ENCODE peak calls at places on chromosome 4, in eight cellular contexts. D, J, F, Q, H, S, X and M are unnamed samples.

GRCh38 chr4:71498002-71498401 is 159.2 kb downstream of the SLC4A4 start:
- DNase-seq in F (no peak), Q (no peak), J (no peak), H (no peak), S (no peak), D (no peak), X (no peak), M (no peak)

GRCh38 chr4:80788798-80789197 is 241.7 kb upstream of the BMP3 start:
- DNase-seq in F (no peak), S (no peak), X (peak; percentile 52), D (no peak), J (no peak), H (peak; percentile 38), Q (no peak), M (no peak)

GRCh38 chr4:147768113-147768512 is 36.2 kb downstream of the ARHGAP10 start:
- DNase-seq in X (peak; percentile 94), F (no peak), Q (peak; percentile 35), D (no peak), J (peak; percentile 80), H (no peak), S (no peak), M (no peak)

GRCh38 chr4:106201373-106201772 is 114.6 kb downstream of the TBCK start:
- DNase-seq in D (no peak), S (no peak), J (no peak), F (no peak), H (peak; percentile 37), X (peak; percentile 47), Q (no peak), M (no peak)

GRCh38 chr4:41480985-41481384 is 57.0 kb upstream of the LIMCH1 start:
- DNase-seq in Q (no peak), D (no peak), H (no peak), X (no peak), J (no peak), S (no peak), F (no peak), M (no peak)

GRCh38 chr4:38055566-38055965 is 95.4 kb downstream of the PTTG2 start:
- DNase-seq in S (no peak), Q (no peak), F (no peak), D (no peak), X (no peak), H (no peak), J (no peak), M (no peak)

GRCh38 chr4:7831858-7832257 is 107.8 kb downstream of the AFAP1 start:
- DNase-seq in X (no peak), S (no peak), Q (no peak), J (no peak), H (no peak), F (no peak), D (no peak), M (no peak)

GRCh38 chr4:8912506-8912905 is 40.9 kb upstream of the HMX1 start:
- DNase-seq in F (no peak), J (no peak), Q (no peak), X (no peak), S (no peak), D (no peak), H (no peak), M (no peak)

GRCh38 chr4:140666889-140667614 is 89.1 kb downstream of the TBC1D9 start:
- DNase-seq in X (no peak), J (no peak), Q (no peak), H (no peak), D (no peak), S (no peak), F (no peak), M (peak; percentile 17)

GRCh38 chr4:29711226-29711625 is 1008.9 kb upstream of the PCDH7 start:
- DNase-seq in S (no peak), H (no peak), D (no peak), F (no peak), J (no peak), Q (no peak), X (no peak), M (no peak)

GRCh38 chr4:76187152-76187551 is 26.5 kb downstream of the SCARB2 start:
- DNase-seq in S (no peak), J (no peak), Q (no peak), X (no peak), H (no peak), D (no peak), F (no peak), M (no peak)

GRCh38 chr4:65669008-65669971 is 999 bp downstream of the EPHA5 start:
- DNase-seq in X (peak; percentile 39), S (peak; percentile 39), J (no peak), Q (no peak), D (peak; percentile 15), F (no peak), H (peak; percentile 44), M (peak; percentile 6)

GRCh38 chr4:41814565-41814964 is 66.0 kb upstream of the PHOX2B start:
- DNase-seq in F (no peak), S (no peak), H (peak; percentile 21), X (peak; percentile 34), D (no peak), J (no peak), Q (no peak), M (no peak)

GRCh38 chr4:32775049-32775448 is 2054.9 kb downstream of the PCDH7 start:
- DNase-seq in Q (no peak), F (no peak), J (no peak), S (no peak), X (peak; percentile 67), H (peak; percentile 50), D (no peak), M (no peak)

GRCh38 chr4:85862896-85863295 is 387.9 kb downstream of the ARHGAP24 start:
- DNase-seq in F (no peak), Q (no peak), H (no peak), X (no peak), J (no peak), S (no peak), D (no peak), M (no peak)

GRCh38 chr4:184593461-184593860 is 55.8 kb downstream of the CASP3 start:
- DNase-seq in S (no peak), F (no peak), D (no peak), Q (no peak), H (no peak), X (no peak), J (no peak), M (no peak)

GRCh38 chr4:161577604-161578301 is 586.0 kb downstream of the FSTL5 start:
- DNase-seq in X (peak; percentile 92), Q (no peak), J (no peak), S (no peak), D (no peak), F (no peak), H (no peak), M (no peak)

GRCh38 chr4:40357738-40358137 is 22.6 kb downstream of the CHRNA9 start:
- DNase-seq in H (no peak), F (no peak), J (no peak), Q (no peak), X (no peak), S (no peak), D (no peak), M (no peak)

GRCh38 chr4:73998040-73999011 is at the start of gene CXCL5:
- DNase-seq in J (no peak), H (peak; percentile 28), Q (peak; percentile 16), S (peak; percentile 66), X (peak; percentile 75), F (no peak), D (no peak), M (no peak)

GRCh38 chr4:44760142-44760898 is 34.0 kb upstream of the GNPDA2 start:
- DNase-seq in J (no peak), X (peak; percentile 70), F (no peak), Q (no peak), S (no peak), D (no peak), H (peak; percentile 59), M (peak; percentile 12)

GRCh38 chr4:151242305-151242704 is 34.7 kb upstream of the PRSS48 start:
- DNase-seq in S (no peak), H (no peak), J (no peak), F (no peak), X (no peak), Q (no peak), D (no peak), M (no peak)

GRCh38 chr4:6907658-6908191 is 1.9 kb upstream of the TBC1D14 start:
- DNase-seq in D (no peak), H (peak; percentile 59), X (peak; percentile 43), Q (peak; percentile 72), S (peak; percentile 77), F (no peak), J (no peak), M (no peak)

GRCh38 chr4:8248091-8248490 is 21.5 kb upstream of the HTRA3 start:
- DNase-seq in J (no peak), X (peak; percentile 74), H (no peak), D (no peak), S (no peak), F (no peak), Q (no peak), M (no peak)

GRCh38 chr4:98150092-98150761 is 7.0 kb upstream of the STPG2 start:
- DNase-seq in J (no peak), F (no peak), Q (no peak), H (no peak), S (no peak), X (peak; percentile 42), D (no peak), M (no peak)

GRCh38 chr4:21507439-21507838 is 441.1 kb downstream of the KCNIP4 start:
- DNase-seq in S (no peak), H (no peak), Q (no peak), D (no peak), X (peak; percentile 63), J (no peak), F (no peak), M (no peak)
- TF ChIP-seq CTCF in S (no peak), H (peak; percentile 28), Q (no peak), D (no peak), X (peak; percentile 57), J (no peak), F (no peak), M (no peak)

GRCh38 chr4:2418652-2419571 is at the start of gene CFAP99:
- DNase-seq in D (peak; percentile 93), F (peak; percentile 98), X (peak; percentile 92), Q (peak; percentile 99), S (peak; percentile 99), H (peak; percentile 98), J (peak; percentile 98), M (peak; percentile 98)
- TF ChIP-seq CTCF in D (no peak), F (no peak), X (no peak), Q (no peak), S (no peak), H (no peak), J (no peak), M (peak; percentile 10)

DNA sequence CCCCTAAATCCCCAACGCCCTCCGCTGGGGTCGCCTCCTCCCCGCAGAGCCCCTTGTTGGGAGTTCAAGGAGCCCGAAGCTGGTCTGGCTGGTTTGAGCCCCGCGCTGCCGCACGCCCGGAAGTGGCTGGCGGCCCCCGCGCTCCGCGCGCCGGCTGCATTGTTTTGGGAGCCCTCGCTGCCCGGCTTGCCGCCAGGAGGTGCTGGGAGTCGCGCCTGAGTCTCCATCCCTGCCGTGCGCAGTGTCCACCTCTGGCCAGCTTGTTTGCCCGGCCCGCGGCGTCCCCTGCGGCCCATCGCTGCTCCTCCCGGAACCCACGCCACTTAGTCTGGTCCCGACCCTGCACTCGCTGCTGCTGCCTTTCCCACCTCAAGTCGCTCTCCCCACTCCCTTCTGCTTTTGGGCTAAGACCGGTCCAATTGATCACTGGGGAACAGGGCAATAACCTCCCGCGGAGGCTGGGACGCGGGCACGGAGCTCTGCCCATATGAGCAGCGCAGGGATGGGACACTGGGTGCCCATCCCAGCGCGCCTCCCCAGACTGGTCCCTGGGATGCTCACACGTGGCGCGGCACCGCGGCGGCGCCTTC is 2.2 kb upstream of the SFRP2 start:
- DNase-seq in D (peak; percentile 39), H (peak; percentile 75), X (peak; percentile 13), F (peak; percentile 80), S (peak; percentile 53), J (no peak), Q (no peak), M (peak; percentile 39)
- TF ChIP-seq CTCF in D (no peak), H (peak; percentile 24), X (peak; percentile 34), F (no peak), S (no peak), J (no peak), Q (no peak), M (no peak)

GRCh38 chr4:79284893-79285292 is 41.0 kb downstream of the NAA11 start:
- DNase-seq in H (no peak), S (no peak), X (no peak), F (no peak), J (no peak), D (no peak), Q (no peak), M (no peak)
- TF ChIP-seq CTCF in H (no peak), S (no peak), X (no peak), F (no peak), J (no peak), D (no peak), Q (no peak), M (no peak)